ENCODE peak calls at places on chromosome 14, in four cellular contexts. D is K562, N is GM12878, I is HepG2. F is an unnamed sample.

GRCh38 chr14:67191768-67192290 is 2.6 kb downstream of the GARIN2 start:
- DNase-seq in D (no peak), I (no peak), N (no peak), F (no peak)

GRCh38 chr14:49820176-49820575 is 32.4 kb downstream of the NEMF start:
- DNase-seq in I (no peak), D (no peak), N (no peak), F (no peak)

GRCh38 chr14:24952851-24953666 is 96.9 kb downstream of the STXBP6 start:
- DNase-seq in I (peak), D (peak), N (no peak), F (peak)

GRCh38 chr14:29671034-29671433 is 256.6 kb downstream of the PRKD1 start:
- DNase-seq in I (no peak), D (no peak), N (no peak), F (no peak)

GRCh38 chr14:100475268-100475667 is 111.9 kb downstream of the BEGAIN start:
- DNase-seq in N (no peak), D (no peak), I (no peak), F (no peak)

GRCh38 chr14:52949711-52950409 is 990 bp downstream of the FERMT2 start:
- DNase-seq in D (no peak), I (peak), N (no peak), F (peak)

GRCh38 chr14:65346895-65347294 is 65.6 kb upstream of the FUT8 start:
- DNase-seq in I (no peak), N (no peak), D (no peak), F (no peak)

GRCh38 chr14:100297320-100298300 is 8.6 kb downstream of the SLC25A29 start:
- DNase-seq in N (peak), D (no peak), I (no peak), F (no peak)

GRCh38 chr14:42277840-42278239 is 671.2 kb downstream of the LRFN5 start:
- DNase-seq in I (no peak), D (no peak), N (no peak), F (no peak)

GRCh38 chr14:103391048-103391447 is 5.8 kb downstream of the MARK3 start:
- DNase-seq in N (no peak), I (peak), D (peak), F (no peak)

GRCh38 chr14:30855345-30856037 is 18.9 kb upstream of the COCH start:
- DNase-seq in D (no peak), N (no peak), I (no peak), F (no peak)

GRCh38 chr14:74135386-74135785 is 50.6 kb downstream of the LIN52 start:
- DNase-seq in D (no peak), N (no peak), I (no peak), F (no peak)

GRCh38 chr14:58789756-58790155 is 152.0 kb downstream of the DACT1 start:
- DNase-seq in I (no peak), N (no peak), D (no peak), F (no peak)

GRCh38 chr14:83071888-83072501 is 1538.3 kb upstream of the SEL1L start:
- DNase-seq in N (peak), I (peak), D (no peak), F (no peak)

GRCh38 chr14:32417956-32418552 is 89.0 kb downstream of the AKAP6 start:
- DNase-seq in D (no peak), N (no peak), I (no peak), F (no peak)

GRCh38 chr14:73753887-73754880 is 40.0 kb upstream of the PNMA1 start:
- DNase-seq in N (peak), I (no peak), D (no peak), F (no peak)

GRCh38 chr14:101008631-101009336 is 105.3 kb upstream of the RTL1 start:
- DNase-seq in I (no peak), N (no peak), D (no peak), F (no peak)

GRCh38 chr14:90355540-90356518 is 24.1 kb upstream of the NRDE2 start:
- DNase-seq in N (no peak), D (no peak), I (peak), F (no peak)

GRCh38 chr14:59483360-59483759 is 848 bp downstream of the L3HYPDH start:
- DNase-seq in N (no peak), I (no peak), D (peak), F (peak)

GRCh38 chr14:99300190-99300589 is 28.2 kb upstream of the BCL11B start:
- DNase-seq in I (no peak), D (no peak), N (no peak), F (no peak)

GRCh38 chr14:64447890-64448667 is 17.2 kb upstream of the AKAP5 start:
- DNase-seq in N (no peak), D (no peak), I (no peak), F (no peak)

GRCh38 chr14:59629384-59630158 is 53.0 kb upstream of the CCDC175 start:
- DNase-seq in I (no peak), N (no peak), D (no peak), F (no peak)

GRCh38 chr14:93073366-93073722 is 42.4 kb downstream of the ITPK1 start:
- DNase-seq in I (no peak), D (no peak), N (no peak), F (no peak)

GRCh38 chr14:104195854-104196253 is 57.5 kb downstream of the KIF26A start:
- DNase-seq in N (no peak), I (no peak), D (no peak), F (no peak)

GRCh38 chr14:90615444-90616095 is 200.7 kb downstream of the TTC7B start:
- DNase-seq in I (no peak), D (no peak), N (no peak), F (no peak)

GRCh38 chr14:104119119-104119699 is 19.2 kb upstream of the KIF26A start:
- DNase-seq in I (no peak), N (no peak), D (no peak), F (no peak)

GRCh38 chr14:90521930-90522483 is 125.2 kb downstream of the CALM1 start:
- DNase-seq in N (no peak), I (no peak), D (no peak), F (no peak)

GRCh38 chr14:42222924-42223471 is 616.3 kb downstream of the LRFN5 start:
- DNase-seq in N (peak), I (no peak), D (no peak), F (no peak)

GRCh38 chr14:88248606-88249005 is 74.5 kb downstream of the KCNK10 start:
- DNase-seq in D (no peak), I (no peak), N (no peak), F (no peak)

GRCh38 chr14:63045612-63046320 is 508 bp upstream of the KCNH5 start:
- DNase-seq in I (peak), N (no peak), D (peak), F (peak)

GRCh38 chr14:68451676-68452387 is 341.0 kb downstream of the ZFP36L1 start:
- DNase-seq in I (no peak), N (no peak), D (no peak), F (no peak)

GRCh38 chr14:69088523-69089445 is 64.1 kb downstream of the DCAF5 start:
- DNase-seq in N (no peak), I (no peak), D (no peak), F (no peak)

GRCh38 chr14:103597623-103598372 is 31.2 kb upstream of the KLC1 start:
- DNase-seq in D (peak), I (no peak), N (no peak), F (peak)

DNA sequence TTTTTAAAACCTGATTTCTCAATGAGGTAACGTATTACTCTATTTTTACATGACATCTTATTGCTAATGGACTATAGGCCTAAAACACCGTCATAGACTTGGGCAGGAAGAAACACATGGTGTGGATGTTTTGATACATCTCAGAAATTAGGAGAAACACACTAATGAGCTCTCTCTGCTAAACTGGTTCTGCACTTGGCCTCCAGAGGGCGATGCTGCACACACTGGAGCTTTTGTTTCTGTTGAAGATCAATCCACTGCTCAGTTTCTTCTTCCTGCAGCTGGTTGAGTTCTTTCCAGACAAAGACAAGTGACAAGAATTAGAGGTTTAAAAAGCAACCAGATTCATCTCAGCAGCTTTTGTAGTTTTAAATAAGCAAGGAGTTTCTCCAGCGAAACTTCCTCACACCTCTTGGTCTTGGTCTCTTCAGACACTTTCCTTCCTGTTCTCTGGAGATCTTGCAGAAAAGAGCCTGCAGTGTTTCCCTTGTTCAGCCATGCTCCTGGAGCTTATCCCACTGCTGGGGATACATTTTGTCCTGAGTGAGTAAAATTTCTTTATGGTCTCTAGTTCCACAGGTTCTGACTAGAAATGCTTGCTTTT is 178.5 kb upstream of the OR4E1 start:
- DNase-seq in N (no peak), I (peak), D (peak), F (peak)
- TF ChIP-seq SP1 in N (no peak), I (no peak), D (no peak), F (no peak)

GRCh38 chr14:98137626-98138025 is 1134.4 kb downstream of the BCL11B start:
- DNase-seq in I (no peak), N (no peak), D (no peak), F (no peak)
- TF ChIP-seq BHLHE40 in I (no peak), N (no peak), D (no peak), F (no peak)

DNA sequence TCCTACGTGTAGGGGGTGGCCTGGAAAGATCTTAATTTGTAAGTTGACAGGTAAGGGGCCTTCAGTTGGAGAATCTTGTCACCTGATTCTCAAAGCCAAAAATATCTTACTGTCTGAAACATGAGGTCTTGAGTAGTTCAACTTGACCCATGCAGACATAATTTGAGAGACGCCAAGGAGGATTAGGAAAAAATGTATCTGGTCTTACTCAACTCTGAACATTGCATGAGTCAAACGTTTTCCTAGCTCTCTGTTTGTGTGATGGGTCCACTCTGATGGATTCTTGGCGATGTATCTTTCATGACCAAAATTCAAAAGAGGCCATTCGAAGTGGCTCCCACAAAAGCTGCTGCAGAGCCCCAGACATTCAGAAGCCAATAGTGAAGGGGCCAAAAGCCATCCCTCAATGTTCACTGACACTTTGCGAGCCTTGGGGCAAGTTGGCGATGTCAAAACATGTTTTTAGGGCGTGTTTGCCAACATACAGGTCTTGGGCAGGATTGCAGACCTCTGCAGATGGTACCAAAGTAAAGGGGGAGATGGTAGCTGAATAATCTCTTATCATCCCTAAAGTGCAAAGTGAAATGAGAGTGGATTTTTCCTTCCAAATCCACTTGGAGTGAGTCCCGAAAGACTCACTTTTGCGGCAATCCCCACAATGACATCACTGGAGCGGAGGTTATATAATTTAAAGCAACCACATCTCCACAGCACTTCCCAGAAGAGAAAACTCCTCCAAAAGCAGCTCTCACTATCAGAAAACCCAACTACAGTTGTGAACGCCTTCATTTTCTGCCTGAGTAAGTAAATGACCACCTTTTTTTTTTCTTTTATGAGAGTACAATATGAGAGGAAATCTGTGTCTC is at the start of gene BDKRB1:
- DNase-seq in I (no peak), N (no peak), D (no peak), F (no peak)
- TF ChIP-seq FOXK2 in I (no peak), N (no peak), D (no peak), F (no peak)

GRCh38 chr14:22545842-22546721 is 42.9 kb downstream of the DAD1 start:
- DNase-seq in D (no peak), I (no peak), N (no peak), F (no peak)
- TF ChIP-seq SP1 in D (no peak), I (no peak), N (no peak), F (no peak)

DNA sequence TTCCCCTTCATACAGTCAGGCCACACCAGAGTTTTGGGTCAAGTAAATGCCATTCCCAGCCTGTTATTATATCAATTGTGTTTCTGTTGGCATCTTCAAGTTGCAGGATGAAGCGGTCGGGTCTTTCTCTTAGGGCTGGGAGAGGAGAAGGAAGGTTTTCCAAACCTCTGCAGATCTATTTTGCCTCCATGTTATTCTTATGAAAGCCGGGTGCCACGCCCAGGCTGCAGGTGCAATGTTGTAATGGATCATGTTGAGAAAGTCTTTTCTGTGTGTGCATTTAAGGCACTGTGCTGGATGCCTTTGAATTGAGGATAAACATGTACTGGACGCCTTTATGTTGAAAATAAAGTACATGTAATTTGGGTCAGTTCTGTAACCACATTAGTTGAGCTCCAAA is 164.4 kb upstream of the HIF1A start:
- DNase-seq in D (no peak), N (no peak), I (no peak), F (no peak)
- TF ChIP-seq BHLHE40 in D (no peak), N (no peak), I (no peak), F (no peak)

GRCh38 chr14:85527458-85527857 is 2.5 kb upstream of the FLRT2 start:
- DNase-seq in D (no peak), I (no peak), N (no peak), F (no peak)

GRCh38 chr14:85529803-85530574 is at the start of gene FLRT2:
- DNase-seq in I (no peak), N (no peak), D (no peak), F (no peak)

GRCh38 chr14:85527006-85527405 is 2.9 kb upstream of the FLRT2 start:
- DNase-seq in N (no peak), I (no peak), D (no peak), F (no peak)

GRCh38 chr14:85528882-85529585 is 910 bp upstream of the FLRT2 start:
- DNase-seq in I (no peak), D (no peak), N (no peak), F (no peak)

DNA sequence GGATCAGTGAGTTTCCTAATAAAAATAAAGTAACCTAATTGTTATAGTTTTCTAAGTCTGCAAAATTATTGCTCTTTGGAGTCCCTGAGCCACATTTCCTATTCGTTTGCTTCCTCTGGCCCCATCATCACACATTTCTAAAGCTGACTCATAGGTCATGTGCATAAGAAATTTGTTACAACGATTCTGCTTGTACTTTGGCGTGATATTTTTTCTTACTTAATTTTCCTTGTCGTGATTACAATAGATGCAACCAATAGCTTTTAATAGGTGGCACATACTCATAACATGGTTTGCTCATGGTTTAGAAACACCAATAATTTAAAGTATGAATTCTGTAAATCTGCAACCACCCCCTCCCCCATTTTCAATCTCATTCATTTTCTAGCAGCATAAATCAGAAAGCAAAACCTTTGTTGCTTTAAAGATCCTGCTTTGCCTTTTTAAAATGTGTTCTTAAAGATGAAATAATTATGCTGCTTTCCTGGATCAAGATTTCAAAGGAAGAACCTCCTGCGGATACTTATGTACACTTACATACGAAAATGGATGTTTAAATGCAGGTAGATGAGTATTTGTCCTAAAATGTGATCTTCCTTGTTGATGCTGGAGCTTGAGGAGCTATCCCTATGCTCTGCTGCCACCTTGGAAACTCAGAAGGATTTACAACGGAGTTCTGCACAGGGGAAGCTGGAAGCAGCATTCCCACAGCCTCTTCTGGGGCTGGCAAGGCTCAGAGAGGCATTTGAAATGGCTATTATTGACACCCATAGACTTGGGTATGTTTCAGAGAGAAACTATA is 1.7 kb upstream of the FLRT2 start:
- DNase-seq in I (peak), N (no peak), D (no peak), F (no peak)
- TF ChIP-seq FOXK2 in I (no peak), N (no peak), D (no peak), F (no peak)

GRCh38 chr14:56945291-56945690 is 135.0 kb upstream of the OTX2 start:
- DNase-seq in N (no peak), I (no peak), D (no peak), F (no peak)

GRCh38 chr14:56949828-56950227 is 139.5 kb upstream of the OTX2 start:
- DNase-seq in N (no peak), D (no peak), I (no peak), F (peak)

GRCh38 chr14:56944397-56944796 is 134.1 kb upstream of the OTX2 start:
- DNase-seq in I (no peak), N (no peak), D (no peak), F (no peak)
- TF ChIP-seq SP1 in I (no peak), N (no peak), D (no peak), F (no peak)

GRCh38 chr14:71115306-71115705 is 208.0 kb downstream of the PCNX1 start:
- DNase-seq in N (no peak), D (no peak), I (no peak), F (no peak)

GRCh38 chr14:71117839-71118743 is 210.8 kb downstream of the PCNX1 start:
- DNase-seq in N (no peak), I (peak), D (peak), F (no peak)

GRCh38 chr14:71116206-71117122 is 209.2 kb downstream of the PCNX1 start:
- DNase-seq in I (peak), D (no peak), N (peak), F (no peak)

GRCh38 chr14:71114580-71114979 is 207.3 kb downstream of the PCNX1 start:
- DNase-seq in D (no peak), I (no peak), N (no peak), F (no peak)

DNA sequence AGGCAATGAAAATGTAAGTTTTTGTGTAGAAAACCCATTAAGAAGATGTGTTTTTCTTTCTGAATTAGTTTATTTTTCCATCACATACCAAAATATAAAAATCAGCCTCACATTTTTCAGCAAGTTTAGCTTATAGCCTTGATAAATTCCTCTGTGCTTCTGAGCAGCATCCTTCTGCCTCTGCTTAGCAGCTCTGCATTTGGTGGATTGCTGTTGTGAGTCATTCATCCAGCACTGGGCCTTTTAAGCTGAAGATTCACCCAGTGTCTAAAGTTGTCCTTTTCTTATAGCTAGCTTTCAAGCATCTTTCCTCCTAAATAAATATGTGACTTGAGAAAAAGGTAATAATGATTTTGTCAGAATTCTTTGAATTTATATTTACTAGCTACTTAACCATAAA is 206.1 kb downstream of the PCNX1 start:
- DNase-seq in I (no peak), D (no peak), N (no peak), F (no peak)
- TF ChIP-seq BHLHE40 in I (no peak), D (no peak), N (no peak), F (no peak)

F was measured in HEK293T.